ENCODE peak calls at places on chromosomes 16 and 17, in seven cellular contexts. D is pancreas, V is thyroid gland, S is Peyer's patch, I is A549, C is coronary artery, N is AG04450. R is an unnamed sample.
A peak's percentile ranks its signal among the peaks of the same experiment; 100 is the strongest.

GRCh38 chr16:58333937-58334336 is 39.1 kb upstream of the PRSS54 start:
- DNase-seq in D (no peak), V (peak; percentile 34), S (no peak), I (no peak), C (no peak), N (no peak), R (no peak)

GRCh38 chr16:83138976-83139690 is 512.4 kb downstream of the CDH13 start:
- DNase-seq in D (no peak), V (no peak), S (no peak), I (no peak), C (no peak), N (peak; percentile 27), R (peak; percentile 40)

GRCh38 chr17:52159159-52159809 is 770 bp upstream of the CA10 start:
- DNase-seq in D (no peak), V (no peak), S (no peak), I (no peak), C (no peak), N (no peak), R (no peak)

GRCh38 chr17:70181866-70182265 is 12.5 kb downstream of the KCNJ2 start:
- DNase-seq in D (no peak), V (no peak), S (no peak), I (no peak), C (no peak), N (no peak), R (no peak)

GRCh38 chr16:88533381-88533831 is 36.8 kb upstream of the ZC3H18 start:
- DNase-seq in D (no peak), V (peak; percentile 46), S (no peak), I (no peak), C (no peak), N (peak; percentile 20), R (no peak)

GRCh38 chr17:17358060-17358751 is 55.0 kb downstream of the NT5M start:
- DNase-seq in D (no peak), V (no peak), S (no peak), I (no peak), C (peak; percentile 36), N (no peak), R (no peak)

GRCh38 chr17:2828396-2829038 is 32.3 kb downstream of the RAP1GAP2 start:
- DNase-seq in D (peak; percentile 62), V (peak; percentile 61), S (peak; percentile 89), I (peak; percentile 82), C (no peak), N (no peak), R (peak; percentile 8)

GRCh38 chr16:15643453-15644305 is 725 bp upstream of the MARF1 start:
- DNase-seq in D (no peak), V (peak; percentile 39), S (no peak), I (peak; percentile 74), C (no peak), N (peak; percentile 23), R (no peak)

GRCh38 chr17:2940352-2940751 is 123.1 kb downstream of the OR1D5 start:
- DNase-seq in D (no peak), V (peak; percentile 50), S (no peak), I (no peak), C (no peak), N (no peak), R (no peak)

GRCh38 chr16:50706250-50706649 is 12.8 kb downstream of the NOD2 start:
- DNase-seq in D (no peak), V (no peak), S (no peak), I (no peak), C (no peak), N (no peak), R (no peak)

GRCh38 chr16:11402051-11402744 is 56.9 kb downstream of the RMI2 start:
- DNase-seq in D (no peak), V (no peak), S (no peak), I (no peak), C (no peak), N (no peak), R (no peak)

GRCh38 chr16:75113046-75113491 is 3.5 kb downstream of the LDHD start:
- DNase-seq in D (no peak), V (no peak), S (no peak), I (no peak), C (no peak), N (no peak), R (no peak)

GRCh38 chr17:80612997-80613731 is 68.5 kb downstream of the RPTOR start:
- DNase-seq in D (no peak), V (no peak), S (no peak), I (no peak), C (no peak), N (no peak), R (no peak)

GRCh38 chr16:59593256-59593655 is 859.1 kb upstream of the GOT2 start:
- DNase-seq in D (no peak), V (no peak), S (no peak), I (no peak), C (no peak), N (peak; percentile 36), R (no peak)

GRCh38 chr17:66098040-66098439 is 93.9 kb downstream of the CEP112 start:
- DNase-seq in D (no peak), V (no peak), S (no peak), I (no peak), C (no peak), N (no peak), R (no peak)

GRCh38 chr17:75931062-75931461 is 9.8 kb downstream of the FBF1 start:
- DNase-seq in D (no peak), V (no peak), S (no peak), I (no peak), C (no peak), N (no peak), R (no peak)

GRCh38 chr17:71080937-71081336 is 911.6 kb downstream of the KCNJ2 start:
- DNase-seq in D (no peak), V (no peak), S (no peak), I (no peak), C (no peak), N (no peak), R (no peak)

GRCh38 chr17:8227238-8227581 is 16.8 kb upstream of the AURKB start:
- DNase-seq in D (no peak), V (no peak), S (no peak), I (no peak), C (no peak), N (no peak), R (no peak)

GRCh38 chr17:20944014-20944905 is 98.6 kb downstream of the USP22 start:
- DNase-seq in D (peak; percentile 82), V (peak; percentile 77), S (peak; percentile 70), I (peak; percentile 54), C (no peak), N (no peak), R (no peak)

GRCh38 chr16:73140944-73141343 is 93.0 kb upstream of the ZFHX3 start:
- DNase-seq in D (no peak), V (no peak), S (no peak), I (peak; percentile 14), C (no peak), N (no peak), R (no peak)

GRCh38 chr17:45129940-45130639 is 2.2 kb downstream of the PLCD3 start:
- DNase-seq in D (no peak), V (no peak), S (no peak), I (peak; percentile 67), C (no peak), N (no peak), R (no peak)

GRCh38 chr17:8631554-8631877 is 991 bp upstream of the MYH10 start:
- DNase-seq in D (no peak), V (no peak), S (no peak), I (no peak), C (no peak), N (no peak), R (no peak)

GRCh38 chr16:57265850-57266530 is 18.5 kb downstream of the PLLP start:
- DNase-seq in D (peak; percentile 85), V (peak; percentile 97), S (peak; percentile 88), I (no peak), C (no peak), N (no peak), R (peak; percentile 61)

GRCh38 chr17:28901866-28902818 is 737 bp downstream of the DHRS13 start:
- DNase-seq in D (peak; percentile 45), V (peak; percentile 62), S (no peak), I (peak; percentile 40), C (no peak), N (no peak), R (no peak)
- H3K27ac ChIP-seq in D (peak overlapping the region; percentile 74), V (peak overlapping the region; percentile 52), S (peak overlapping the region; percentile 79), I (peak overlapping the region; percentile 84), C (peak overlapping the region; percentile 85), N (peak overlapping the region; percentile 39), R (peak overlapping the region; percentile 52)

GRCh38 chr16:30096105-30096861 is at the start of gene YPEL3:
- DNase-seq in D (peak; percentile 92), V (peak; percentile 96), S (peak; percentile 95), I (peak; percentile 83), C (peak; percentile 93), N (peak; percentile 64), R (peak; percentile 89)

GRCh38 chr16:30094541-30095165 is 1.4 kb downstream of the YPEL3 start:
- DNase-seq in D (no peak), V (no peak), S (no peak), I (no peak), C (no peak), N (no peak), R (no peak)

GRCh38 chr16:30095166-30096078 is 591 bp downstream of the YPEL3 start:
- DNase-seq in D (peak; percentile 51), V (peak; percentile 38), S (peak; percentile 61), I (no peak), C (no peak), N (no peak), R (no peak)

GRCh38 chr16:30092373-30093010 is 768 bp upstream of the TBX6 start:
- DNase-seq in D (peak; percentile 72), V (peak; percentile 74), S (peak; percentile 78), I (peak; percentile 85), C (no peak), N (no peak), R (peak; percentile 19)

DNA sequence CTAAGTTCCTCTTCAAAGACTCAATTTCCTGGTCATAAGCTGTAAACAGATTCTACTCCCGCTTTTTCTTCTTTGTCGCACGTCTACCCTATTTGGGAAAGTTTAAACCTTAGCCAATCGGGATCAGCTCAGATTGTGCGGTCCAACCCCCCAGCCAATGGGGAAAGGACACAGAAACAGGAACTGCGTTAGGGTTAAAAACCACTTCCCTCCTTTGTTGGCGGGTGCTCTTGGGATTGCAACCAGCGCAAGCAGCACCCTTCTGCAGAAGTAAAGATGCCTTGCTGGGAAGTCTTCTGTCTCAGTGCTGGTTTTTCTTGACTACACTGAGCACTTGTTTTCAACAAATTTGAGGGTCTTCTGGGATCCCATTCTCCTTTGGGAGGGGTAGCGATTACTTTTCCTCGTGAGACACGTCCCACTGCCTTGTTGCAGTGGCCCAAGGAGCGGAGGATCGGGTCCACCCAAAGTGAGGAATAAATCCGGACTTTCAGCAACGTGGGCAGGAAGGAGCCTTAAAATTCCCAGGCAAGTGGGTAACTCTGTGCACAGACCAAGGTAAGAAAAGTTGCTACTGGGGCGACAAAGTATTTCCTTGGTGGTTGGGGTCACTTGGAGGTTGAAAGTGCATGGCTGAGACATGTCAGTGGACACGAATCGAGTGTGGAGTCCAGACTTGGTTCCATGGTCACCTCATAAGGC is 1.0 kb upstream of the YPEL3 start:
- DNase-seq in D (no peak), V (no peak), S (no peak), I (no peak), C (no peak), N (no peak), R (no peak)
- H3K27ac ChIP-seq in D (peak overlapping the region; percentile 90), V (peak overlapping the region; percentile 77), S (peak overlapping the region; percentile 94), I (peak overlapping the region; percentile 96), C (peak overlapping the region; percentile 100), N (peak overlapping the region; percentile 47), R (peak overlapping the region; percentile 96)

GRCh38 chr17:4479982-4480751 is 18.5 kb upstream of the SPNS2 start:
- DNase-seq in D (no peak), V (no peak), S (peak; percentile 62), I (no peak), C (no peak), N (no peak), R (no peak)
- H3K27ac ChIP-seq in D (peak overlapping the region; percentile 71), V (no peak overlapping the region), S (peak overlapping the region; percentile 88), I (peak overlapping the region; percentile 10), C (no peak overlapping the region), N (no peak overlapping the region), R (no peak overlapping the region)

GRCh38 chr16:65305588-65305987 is 183.7 kb upstream of the CDH11 start:
- DNase-seq in D (no peak), V (no peak), S (no peak), I (no peak), C (no peak), N (no peak), R (no peak)
- H3K27ac ChIP-seq in D (no peak overlapping the region), V (no peak overlapping the region), S (no peak overlapping the region), I (no peak overlapping the region), C (peak overlapping the region; percentile 27), N (no peak overlapping the region), R (no peak overlapping the region)

R was measured in caudate nucleus.